ENCODE peak calls at places on chromosomes 7 and 10, in ten cellular contexts. I is cardiac muscle cell, A is upper lobe of right lung, S is right cardiac atrium, Q is fibroblast of mammary gland, J is mesendoderm, N is HL-60, D is adrenal gland, V is mammary epithelial cell, C is psoas muscle. F is an unnamed sample.
A peak's percentile ranks its signal among the peaks of the same experiment; 100 is the strongest.

GRCh38 chr7:43572516-43573049 is 10.3 kb upstream of the STK17A start:
- DNase-seq in J (peak; percentile 20), C (no peak), Q (peak; percentile 100), I (no peak), V (peak; percentile 99), N (peak; percentile 92), S (no peak), D (peak; percentile 66), A (no peak), F (no peak)

GRCh38 chr10:100882681-100883321 is 30.0 kb upstream of the SLF2 start:
- DNase-seq in A (peak; percentile 41), J (no peak), Q (peak; percentile 85), V (no peak), D (no peak), S (peak; percentile 67), I (no peak), C (no peak), N (no peak), F (no peak)

GRCh38 chr10:115706482-115707076 is 566.4 kb downstream of the GFRA1 start:
- DNase-seq in J (peak; percentile 39), C (no peak), I (peak; percentile 12), Q (peak; percentile 51), S (no peak), V (peak; percentile 1), A (no peak), N (no peak), D (no peak), F (no peak)

GRCh38 chr7:151272877-151273276 is 24.4 kb upstream of the SMARCD3 start:
- DNase-seq in J (no peak), Q (no peak), N (no peak), V (no peak), I (no peak), D (no peak), A (no peak), S (peak; percentile 87), C (no peak), F (no peak)

GRCh38 chr10:103334567-103334966 is 16.4 kb downstream of the PCGF6 start:
- DNase-seq in D (no peak), C (no peak), Q (no peak), I (no peak), N (no peak), A (no peak), J (no peak), S (no peak), V (no peak), F (no peak)

GRCh38 chr10:124157286-124157685 is 63.9 kb upstream of the CHST15 start:
- DNase-seq in C (no peak), A (no peak), N (no peak), I (no peak), D (no peak), J (no peak), Q (no peak), V (no peak), S (no peak), F (no peak)

GRCh38 chr7:129225206-129225930 is 538 bp downstream of the AHCYL2 start:
- DNase-seq in Q (peak; percentile 14), I (peak; percentile 74), A (peak; percentile 84), C (peak; percentile 57), D (peak; percentile 58), V (peak; percentile 66), J (peak; percentile 76), N (peak; percentile 61), S (peak; percentile 78), F (peak; percentile 92)

GRCh38 chr7:16066805-16067459 is 354.4 kb downstream of the CRPPA start:
- DNase-seq in V (no peak), A (no peak), D (no peak), Q (peak; percentile 57), N (no peak), C (no peak), J (peak; percentile 43), S (no peak), I (no peak), F (no peak)

GRCh38 chr7:157000741-157001653 is 9.5 kb downstream of the MNX1 start:
- DNase-seq in J (no peak), A (peak; percentile 12), I (no peak), D (no peak), V (no peak), C (no peak), Q (no peak), N (no peak), S (no peak), F (no peak)

GRCh38 chr10:72615985-72616384 is 9.9 kb downstream of the MICU1 start:
- DNase-seq in S (no peak), Q (peak; percentile 28), V (no peak), D (no peak), I (no peak), C (no peak), N (no peak), J (no peak), A (no peak), F (no peak)

GRCh38 chr7:135508853-135509588 is 881 bp downstream of the CNOT4 start:
- DNase-seq in C (no peak), S (no peak), N (peak; percentile 39), D (no peak), V (peak; percentile 44), J (peak; percentile 61), A (no peak), Q (peak; percentile 35), I (peak; percentile 37), F (no peak)

GRCh38 chr10:100817268-100817839 is 72.0 kb downstream of the PAX2 start:
- DNase-seq in I (peak; percentile 52), S (no peak), V (no peak), D (no peak), C (no peak), Q (no peak), A (no peak), N (no peak), J (peak; percentile 81), F (peak; percentile 29)

GRCh38 chr10:49139000-49139865 is 5.4 kb upstream of the FAM170B start:
- DNase-seq in N (no peak), C (no peak), I (no peak), V (no peak), Q (peak; percentile 88), S (peak; percentile 51), J (no peak), A (no peak), D (no peak), F (no peak)

GRCh38 chr7:115618676-115619075 is 411.9 kb downstream of the TFEC start:
- DNase-seq in S (no peak), I (no peak), J (no peak), D (no peak), Q (peak; percentile 74), N (no peak), C (no peak), V (no peak), A (no peak), F (no peak)

GRCh38 chr7:158705234-158705890 is 758 bp upstream of the NCAPG2 start:
- DNase-seq in Q (peak; percentile 16), C (no peak), A (no peak), V (no peak), S (no peak), J (peak; percentile 12), I (peak; percentile 11), D (no peak), N (no peak), F (no peak)

GRCh38 chr7:30950197-30950596 is 13.6 kb upstream of the GHRHR start:
- DNase-seq in I (no peak), J (no peak), C (no peak), N (no peak), S (no peak), V (no peak), Q (no peak), D (no peak), A (no peak), F (no peak)

GRCh38 chr10:77084431-77085144 is 553.0 kb downstream of the KCNMA1 start:
- DNase-seq in D (no peak), V (no peak), A (no peak), S (peak; percentile 76), Q (peak; percentile 25), N (no peak), I (no peak), C (peak; percentile 22), J (no peak), F (no peak)

GRCh38 chr10:84194424-84195043 is at the start of gene CDHR1:
- DNase-seq in J (peak; percentile 65), C (no peak), Q (no peak), N (no peak), V (no peak), A (peak; percentile 70), I (peak; percentile 57), S (peak; percentile 72), D (no peak), F (no peak)

GRCh38 chr10:6086375-6087233 is 2.2 kb upstream of the RBM17 start:
- DNase-seq in S (peak; percentile 96), V (peak; percentile 70), Q (peak; percentile 91), N (peak; percentile 74), D (peak; percentile 91), C (peak; percentile 89), A (peak; percentile 92), J (peak; percentile 96), I (peak; percentile 90), F (peak; percentile 94)
- H3K4me3 ChIP-seq in S (no peak overlapping the region), V (no peak overlapping the region), Q (no peak overlapping the region), N (no peak overlapping the region), D (no peak overlapping the region), C (peak overlapping the region; percentile 4), A (peak overlapping the region; percentile 3), J (no peak overlapping the region), I (no peak overlapping the region), F (no peak overlapping the region)

GRCh38 chr7:113986216-113986615 is 67.4 kb upstream of the PPP1R3A start:
- DNase-seq in D (no peak), A (no peak), C (no peak), N (no peak), Q (no peak), V (no peak), J (no peak), I (no peak), S (no peak), F (no peak)
- H3K4me3 ChIP-seq in D (no peak overlapping the region), A (no peak overlapping the region), C (no peak overlapping the region), N (no peak overlapping the region), Q (no peak overlapping the region), V (no peak overlapping the region), J (no peak overlapping the region), I (no peak overlapping the region), S (no peak overlapping the region), F (no peak overlapping the region)

DNA sequence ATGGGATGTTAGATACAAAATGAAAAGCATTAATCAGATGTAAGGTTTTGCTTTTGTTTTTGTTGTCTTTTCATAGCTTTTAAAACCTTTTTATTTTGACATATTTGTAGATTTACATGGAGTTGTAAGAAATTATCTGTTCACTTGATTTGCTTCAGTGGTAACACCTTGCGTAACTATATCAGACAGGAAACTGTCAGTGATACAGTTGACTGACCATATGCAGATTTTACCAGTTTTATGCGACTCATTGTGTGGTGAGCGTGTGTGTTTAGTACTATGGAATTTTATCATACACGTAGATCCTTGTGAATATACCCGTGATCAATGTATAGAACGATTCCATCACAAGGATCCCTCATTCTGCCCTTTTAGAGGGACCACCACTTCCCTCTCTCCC is 701.4 kb downstream of the SUGCT start:
- DNase-seq in S (no peak), Q (peak; percentile 20), J (no peak), A (no peak), I (no peak), D (no peak), C (no peak), N (no peak), V (peak; percentile 57), F (no peak)
- H3K4me3 ChIP-seq in S (no peak overlapping the region), Q (no peak overlapping the region), J (no peak overlapping the region), A (no peak overlapping the region), I (no peak overlapping the region), D (no peak overlapping the region), C (no peak overlapping the region), N (no peak overlapping the region), V (no peak overlapping the region), F (no peak overlapping the region)

GRCh38 chr7:117323585-117323876 is 673 bp upstream of the WNT2 start:
- DNase-seq in A (no peak), N (no peak), S (no peak), V (no peak), Q (peak; percentile 32), C (no peak), J (peak; percentile 52), D (no peak), I (no peak), F (no peak)
- H3K4me3 ChIP-seq in A (peak overlapping the region; percentile 46), N (no peak overlapping the region), S (peak overlapping the region; percentile 15), V (no peak overlapping the region), Q (peak overlapping the region; percentile 50), C (peak overlapping the region; percentile 58), J (peak overlapping the region; percentile 41), D (no peak overlapping the region), I (peak overlapping the region; percentile 63), F (peak overlapping the region; percentile 29)

F was measured in left lung.